ENCODE peak calls at places on chromosomes 11 and 22, in eight cellular contexts. One of them, this sample, is unnamed.

GRCh38 chr11:15280393-15280792 is 165.7 kb downstream of the INSC start:
- DNase-seq in NCI-H1048: no peak
- DNase-seq in naive B cell: no peak
- DNase-seq in activated CD8-positive, alpha-beta memory T cell treated with anti-CD3 and anti-CD28 coated beads for 24 hours: no peak
- DNase-seq in SK-N-MC: no peak
- DNase-seq in amniotic stem cell: no peak
- DNase-seq in activated T-cell treated with anti-CD3 and anti-CD28 coated beads, Interleukin-2, amount 50 U/mL, for 72 hours: no peak
- DNase-seq in stimulated activated CD4-positive, alpha-beta T cell treated with anti-CD3 and anti-CD28 coated beads, TNF-alpha, amount 100 ng/mL, for 48 hours: no peak
- DNase-seq in this sample: no peak

GRCh38 chr22:37355174-37355573 is 72.1 kb downstream of the ELFN2 start:
- DNase-seq in NCI-H1048: no peak
- DNase-seq in naive B cell: no peak
- DNase-seq in activated CD8-positive, alpha-beta memory T cell treated with anti-CD3 and anti-CD28 coated beads for 24 hours: no peak
- DNase-seq in SK-N-MC: no peak
- DNase-seq in amniotic stem cell: no peak
- DNase-seq in activated T-cell treated with anti-CD3 and anti-CD28 coated beads, Interleukin-2, amount 50 U/mL, for 72 hours: no peak
- DNase-seq in stimulated activated CD4-positive, alpha-beta T cell treated with anti-CD3 and anti-CD28 coated beads, TNF-alpha, amount 100 ng/mL, for 48 hours: no peak
- DNase-seq in this sample: no peak

GRCh38 chr11:130070829-130071205 is 1.1 kb downstream of the APLP2 start:
- DNase-seq in NCI-H1048: no peak
- DNase-seq in naive B cell: no peak
- DNase-seq in activated CD8-positive, alpha-beta memory T cell treated with anti-CD3 and anti-CD28 coated beads for 24 hours: no peak
- DNase-seq in SK-N-MC: no peak
- DNase-seq in amniotic stem cell: no peak
- DNase-seq in activated T-cell treated with anti-CD3 and anti-CD28 coated beads, Interleukin-2, amount 50 U/mL, for 72 hours: no peak
- DNase-seq in stimulated activated CD4-positive, alpha-beta T cell treated with anti-CD3 and anti-CD28 coated beads, TNF-alpha, amount 100 ng/mL, for 48 hours: no peak
- DNase-seq in this sample: no peak

GRCh38 chr11:66388746-66389386 is 17.3 kb upstream of the SLC29A2 start:
- DNase-seq in NCI-H1048: peak
- DNase-seq in naive B cell: peak
- DNase-seq in activated CD8-positive, alpha-beta memory T cell treated with anti-CD3 and anti-CD28 coated beads for 24 hours: peak
- DNase-seq in SK-N-MC: no peak
- DNase-seq in amniotic stem cell: no peak
- DNase-seq in activated T-cell treated with anti-CD3 and anti-CD28 coated beads, Interleukin-2, amount 50 U/mL, for 72 hours: peak
- DNase-seq in stimulated activated CD4-positive, alpha-beta T cell treated with anti-CD3 and anti-CD28 coated beads, TNF-alpha, amount 100 ng/mL, for 48 hours: peak
- DNase-seq in this sample: peak

GRCh38 chr22:24133187-24133965 is 47.9 kb upstream of the SUSD2 start:
- DNase-seq in NCI-H1048: no peak
- DNase-seq in naive B cell: no peak
- DNase-seq in activated CD8-positive, alpha-beta memory T cell treated with anti-CD3 and anti-CD28 coated beads for 24 hours: peak
- DNase-seq in SK-N-MC: no peak
- DNase-seq in amniotic stem cell: no peak
- DNase-seq in activated T-cell treated with anti-CD3 and anti-CD28 coated beads, Interleukin-2, amount 50 U/mL, for 72 hours: no peak
- DNase-seq in stimulated activated CD4-positive, alpha-beta T cell treated with anti-CD3 and anti-CD28 coated beads, TNF-alpha, amount 100 ng/mL, for 48 hours: no peak
- DNase-seq in this sample: no peak

GRCh38 chr22:19800761-19801244 is 40.2 kb downstream of the TBX1 start:
- DNase-seq in NCI-H1048: no peak
- DNase-seq in naive B cell: no peak
- DNase-seq in activated CD8-positive, alpha-beta memory T cell treated with anti-CD3 and anti-CD28 coated beads for 24 hours: no peak
- DNase-seq in SK-N-MC: no peak
- DNase-seq in amniotic stem cell: no peak
- DNase-seq in activated T-cell treated with anti-CD3 and anti-CD28 coated beads, Interleukin-2, amount 50 U/mL, for 72 hours: no peak
- DNase-seq in stimulated activated CD4-positive, alpha-beta T cell treated with anti-CD3 and anti-CD28 coated beads, TNF-alpha, amount 100 ng/mL, for 48 hours: no peak
- DNase-seq in this sample: no peak

GRCh38 chr22:17782621-17783020 is 8.4 kb upstream of the BID start:
- DNase-seq in NCI-H1048: no peak
- DNase-seq in naive B cell: no peak
- DNase-seq in activated CD8-positive, alpha-beta memory T cell treated with anti-CD3 and anti-CD28 coated beads for 24 hours: no peak
- DNase-seq in SK-N-MC: no peak
- DNase-seq in amniotic stem cell: no peak
- DNase-seq in activated T-cell treated with anti-CD3 and anti-CD28 coated beads, Interleukin-2, amount 50 U/mL, for 72 hours: no peak
- DNase-seq in stimulated activated CD4-positive, alpha-beta T cell treated with anti-CD3 and anti-CD28 coated beads, TNF-alpha, amount 100 ng/mL, for 48 hours: no peak
- DNase-seq in this sample: no peak

GRCh38 chr11:130979386-130979972 is 63.2 kb upstream of the SNX19 start:
- DNase-seq in NCI-H1048: no peak
- DNase-seq in naive B cell: no peak
- DNase-seq in activated CD8-positive, alpha-beta memory T cell treated with anti-CD3 and anti-CD28 coated beads for 24 hours: no peak
- DNase-seq in SK-N-MC: no peak
- DNase-seq in amniotic stem cell: no peak
- DNase-seq in activated T-cell treated with anti-CD3 and anti-CD28 coated beads, Interleukin-2, amount 50 U/mL, for 72 hours: no peak
- DNase-seq in stimulated activated CD4-positive, alpha-beta T cell treated with anti-CD3 and anti-CD28 coated beads, TNF-alpha, amount 100 ng/mL, for 48 hours: no peak
- DNase-seq in this sample: peak

GRCh38 chr11:35160248-35160820 is 21.4 kb downstream of the CD44 start:
- DNase-seq in NCI-H1048: no peak
- DNase-seq in naive B cell: no peak
- DNase-seq in activated CD8-positive, alpha-beta memory T cell treated with anti-CD3 and anti-CD28 coated beads for 24 hours: no peak
- DNase-seq in SK-N-MC: no peak
- DNase-seq in amniotic stem cell: no peak
- DNase-seq in activated T-cell treated with anti-CD3 and anti-CD28 coated beads, Interleukin-2, amount 50 U/mL, for 72 hours: peak
- DNase-seq in stimulated activated CD4-positive, alpha-beta T cell treated with anti-CD3 and anti-CD28 coated beads, TNF-alpha, amount 100 ng/mL, for 48 hours: no peak
- DNase-seq in this sample: no peak

GRCh38 chr11:73465019-73465675 is 88.9 kb downstream of the RELT start:
- DNase-seq in NCI-H1048: no peak
- DNase-seq in naive B cell: no peak
- DNase-seq in activated CD8-positive, alpha-beta memory T cell treated with anti-CD3 and anti-CD28 coated beads for 24 hours: no peak
- DNase-seq in SK-N-MC: no peak
- DNase-seq in amniotic stem cell: no peak
- DNase-seq in activated T-cell treated with anti-CD3 and anti-CD28 coated beads, Interleukin-2, amount 50 U/mL, for 72 hours: no peak
- DNase-seq in stimulated activated CD4-positive, alpha-beta T cell treated with anti-CD3 and anti-CD28 coated beads, TNF-alpha, amount 100 ng/mL, for 48 hours: no peak
- DNase-seq in this sample: no peak

GRCh38 chr11:43579171-43579918 is 101.2 kb upstream of the HSD17B12 start:
- DNase-seq in NCI-H1048: no peak
- DNase-seq in naive B cell: no peak
- DNase-seq in activated CD8-positive, alpha-beta memory T cell treated with anti-CD3 and anti-CD28 coated beads for 24 hours: peak
- DNase-seq in SK-N-MC: no peak
- DNase-seq in amniotic stem cell: no peak
- DNase-seq in activated T-cell treated with anti-CD3 and anti-CD28 coated beads, Interleukin-2, amount 50 U/mL, for 72 hours: peak
- DNase-seq in stimulated activated CD4-positive, alpha-beta T cell treated with anti-CD3 and anti-CD28 coated beads, TNF-alpha, amount 100 ng/mL, for 48 hours: peak
- DNase-seq in this sample: no peak

GRCh38 chr22:45225732-45226560 is 14.7 kb downstream of the KIAA0930 start:
- DNase-seq in NCI-H1048: no peak
- DNase-seq in naive B cell: no peak
- DNase-seq in activated CD8-positive, alpha-beta memory T cell treated with anti-CD3 and anti-CD28 coated beads for 24 hours: no peak
- DNase-seq in SK-N-MC: no peak
- DNase-seq in amniotic stem cell: no peak
- DNase-seq in activated T-cell treated with anti-CD3 and anti-CD28 coated beads, Interleukin-2, amount 50 U/mL, for 72 hours: no peak
- DNase-seq in stimulated activated CD4-positive, alpha-beta T cell treated with anti-CD3 and anti-CD28 coated beads, TNF-alpha, amount 100 ng/mL, for 48 hours: no peak
- DNase-seq in this sample: no peak

GRCh38 chr11:27720277-27720830 is 20.1 kb upstream of the BDNF start:
- DNase-seq in NCI-H1048: no peak
- DNase-seq in naive B cell: no peak
- DNase-seq in activated CD8-positive, alpha-beta memory T cell treated with anti-CD3 and anti-CD28 coated beads for 24 hours: no peak
- DNase-seq in SK-N-MC: no peak
- DNase-seq in amniotic stem cell: no peak
- DNase-seq in activated T-cell treated with anti-CD3 and anti-CD28 coated beads, Interleukin-2, amount 50 U/mL, for 72 hours: no peak
- DNase-seq in stimulated activated CD4-positive, alpha-beta T cell treated with anti-CD3 and anti-CD28 coated beads, TNF-alpha, amount 100 ng/mL, for 48 hours: no peak
- DNase-seq in this sample: no peak

GRCh38 chr11:35236667-35237003 is 97.7 kb downstream of the CD44 start:
- DNase-seq in NCI-H1048: no peak
- DNase-seq in naive B cell: no peak
- DNase-seq in activated CD8-positive, alpha-beta memory T cell treated with anti-CD3 and anti-CD28 coated beads for 24 hours: no peak
- DNase-seq in SK-N-MC: no peak
- DNase-seq in amniotic stem cell: no peak
- DNase-seq in activated T-cell treated with anti-CD3 and anti-CD28 coated beads, Interleukin-2, amount 50 U/mL, for 72 hours: no peak
- DNase-seq in stimulated activated CD4-positive, alpha-beta T cell treated with anti-CD3 and anti-CD28 coated beads, TNF-alpha, amount 100 ng/mL, for 48 hours: no peak
- DNase-seq in this sample: no peak

GRCh38 chr22:29727248-29727551 is 7.4 kb downstream of the CABP7 start:
- DNase-seq in NCI-H1048: no peak
- DNase-seq in naive B cell: no peak
- DNase-seq in activated CD8-positive, alpha-beta memory T cell treated with anti-CD3 and anti-CD28 coated beads for 24 hours: no peak
- DNase-seq in SK-N-MC: no peak
- DNase-seq in amniotic stem cell: no peak
- DNase-seq in activated T-cell treated with anti-CD3 and anti-CD28 coated beads, Interleukin-2, amount 50 U/mL, for 72 hours: peak
- DNase-seq in stimulated activated CD4-positive, alpha-beta T cell treated with anti-CD3 and anti-CD28 coated beads, TNF-alpha, amount 100 ng/mL, for 48 hours: no peak
- DNase-seq in this sample: no peak

GRCh38 chr11:60485987-60486386 is 6.6 kb upstream of the MS4A12 start:
- DNase-seq in NCI-H1048: no peak
- DNase-seq in naive B cell: peak
- DNase-seq in activated CD8-positive, alpha-beta memory T cell treated with anti-CD3 and anti-CD28 coated beads for 24 hours: no peak
- DNase-seq in SK-N-MC: no peak
- DNase-seq in amniotic stem cell: no peak
- DNase-seq in activated T-cell treated with anti-CD3 and anti-CD28 coated beads, Interleukin-2, amount 50 U/mL, for 72 hours: peak
- DNase-seq in stimulated activated CD4-positive, alpha-beta T cell treated with anti-CD3 and anti-CD28 coated beads, TNF-alpha, amount 100 ng/mL, for 48 hours: no peak
- DNase-seq in this sample: no peak

GRCh38 chr11:78783846-78784245 is 209.2 kb upstream of the NARS2 start:
- DNase-seq in NCI-H1048: no peak
- DNase-seq in naive B cell: no peak
- DNase-seq in activated CD8-positive, alpha-beta memory T cell treated with anti-CD3 and anti-CD28 coated beads for 24 hours: no peak
- DNase-seq in SK-N-MC: no peak
- DNase-seq in amniotic stem cell: no peak
- DNase-seq in activated T-cell treated with anti-CD3 and anti-CD28 coated beads, Interleukin-2, amount 50 U/mL, for 72 hours: no peak
- DNase-seq in stimulated activated CD4-positive, alpha-beta T cell treated with anti-CD3 and anti-CD28 coated beads, TNF-alpha, amount 100 ng/mL, for 48 hours: no peak
- DNase-seq in this sample: no peak

GRCh38 chr22:38412435-38413084 is 42.4 kb downstream of the KCNJ4 start:
- DNase-seq in NCI-H1048: no peak
- DNase-seq in naive B cell: peak
- DNase-seq in activated CD8-positive, alpha-beta memory T cell treated with anti-CD3 and anti-CD28 coated beads for 24 hours: peak
- DNase-seq in SK-N-MC: no peak
- DNase-seq in amniotic stem cell: no peak
- DNase-seq in activated T-cell treated with anti-CD3 and anti-CD28 coated beads, Interleukin-2, amount 50 U/mL, for 72 hours: peak
- DNase-seq in stimulated activated CD4-positive, alpha-beta T cell treated with anti-CD3 and anti-CD28 coated beads, TNF-alpha, amount 100 ng/mL, for 48 hours: peak
- DNase-seq in this sample: no peak

GRCh38 chr22:23533328-23533762 is 46.7 kb downstream of the IGLL1 start:
- DNase-seq in NCI-H1048: no peak
- DNase-seq in naive B cell: no peak
- DNase-seq in activated CD8-positive, alpha-beta memory T cell treated with anti-CD3 and anti-CD28 coated beads for 24 hours: peak
- DNase-seq in SK-N-MC: no peak
- DNase-seq in amniotic stem cell: no peak
- DNase-seq in activated T-cell treated with anti-CD3 and anti-CD28 coated beads, Interleukin-2, amount 50 U/mL, for 72 hours: peak
- DNase-seq in stimulated activated CD4-positive, alpha-beta T cell treated with anti-CD3 and anti-CD28 coated beads, TNF-alpha, amount 100 ng/mL, for 48 hours: peak
- DNase-seq in this sample: no peak

GRCh38 chr11:11842426-11843008 is 745 bp downstream of the USP47 start:
- DNase-seq in NCI-H1048: peak
- DNase-seq in naive B cell: no peak
- DNase-seq in activated CD8-positive, alpha-beta memory T cell treated with anti-CD3 and anti-CD28 coated beads for 24 hours: no peak
- DNase-seq in SK-N-MC: peak
- DNase-seq in amniotic stem cell: peak
- DNase-seq in activated T-cell treated with anti-CD3 and anti-CD28 coated beads, Interleukin-2, amount 50 U/mL, for 72 hours: peak
- DNase-seq in stimulated activated CD4-positive, alpha-beta T cell treated with anti-CD3 and anti-CD28 coated beads, TNF-alpha, amount 100 ng/mL, for 48 hours: peak
- DNase-seq in this sample: peak

GRCh38 chr11:3087821-3088800 is 30.9 kb upstream of the CARS1 start:
- DNase-seq in NCI-H1048: no peak
- DNase-seq in naive B cell: no peak
- DNase-seq in activated CD8-positive, alpha-beta memory T cell treated with anti-CD3 and anti-CD28 coated beads for 24 hours: no peak
- DNase-seq in SK-N-MC: no peak
- DNase-seq in amniotic stem cell: no peak
- DNase-seq in activated T-cell treated with anti-CD3 and anti-CD28 coated beads, Interleukin-2, amount 50 U/mL, for 72 hours: no peak
- DNase-seq in stimulated activated CD4-positive, alpha-beta T cell treated with anti-CD3 and anti-CD28 coated beads, TNF-alpha, amount 100 ng/mL, for 48 hours: no peak
- DNase-seq in this sample: no peak

GRCh38 chr22:49692499-49693225 is 135.0 kb downstream of the BRD1 start:
- DNase-seq in NCI-H1048: no peak
- DNase-seq in naive B cell: no peak
- DNase-seq in activated CD8-positive, alpha-beta memory T cell treated with anti-CD3 and anti-CD28 coated beads for 24 hours: peak
- DNase-seq in SK-N-MC: no peak
- DNase-seq in amniotic stem cell: no peak
- DNase-seq in activated T-cell treated with anti-CD3 and anti-CD28 coated beads, Interleukin-2, amount 50 U/mL, for 72 hours: no peak
- DNase-seq in stimulated activated CD4-positive, alpha-beta T cell treated with anti-CD3 and anti-CD28 coated beads, TNF-alpha, amount 100 ng/mL, for 48 hours: no peak
- DNase-seq in this sample: no peak

GRCh38 chr11:105168457-105168856 is 28.9 kb upstream of the CARD18 start:
- DNase-seq in NCI-H1048: no peak
- DNase-seq in naive B cell: no peak
- DNase-seq in activated CD8-positive, alpha-beta memory T cell treated with anti-CD3 and anti-CD28 coated beads for 24 hours: no peak
- DNase-seq in SK-N-MC: no peak
- DNase-seq in amniotic stem cell: no peak
- DNase-seq in activated T-cell treated with anti-CD3 and anti-CD28 coated beads, Interleukin-2, amount 50 U/mL, for 72 hours: no peak
- DNase-seq in stimulated activated CD4-positive, alpha-beta T cell treated with anti-CD3 and anti-CD28 coated beads, TNF-alpha, amount 100 ng/mL, for 48 hours: no peak
- DNase-seq in this sample: no peak

GRCh38 chr11:69390561-69390960 is 90.9 kb upstream of the LINC01488 start:
- DNase-seq in NCI-H1048: no peak
- DNase-seq in naive B cell: no peak
- DNase-seq in activated CD8-positive, alpha-beta memory T cell treated with anti-CD3 and anti-CD28 coated beads for 24 hours: no peak
- DNase-seq in SK-N-MC: no peak
- DNase-seq in amniotic stem cell: no peak
- DNase-seq in activated T-cell treated with anti-CD3 and anti-CD28 coated beads, Interleukin-2, amount 50 U/mL, for 72 hours: no peak
- DNase-seq in stimulated activated CD4-positive, alpha-beta T cell treated with anti-CD3 and anti-CD28 coated beads, TNF-alpha, amount 100 ng/mL, for 48 hours: no peak
- DNase-seq in this sample: no peak

This sample was measured in AG09319.